ENCODE peak calls at places on chromosomes 5 and 9, in nine cellular contexts. S is stimulated activated CD4-positive, alpha-beta T cell treated with anti-CD3 and anti-CD28 coated beads, Interleukin-1b, Interleukin-23, amount 100 ng/mL, for 48 hours; T is fibroblast of pulmonary artery; V is right lobe of liver; P is CD8-positive, alpha-beta T cell; Q is T-helper 2 cell; N is T-cell; O is NB4; J is retina. B is an unnamed sample.

GRCh38 chr5:59587489-59588337 is 305.8 kb downstream of the PDE4D start:
- DNase-seq in J (peak), T (peak), Q (no peak), P (no peak), V (peak), O (no peak), N (no peak), S (no peak), B (no peak)

GRCh38 chr9:21854119-21854518 is 51.7 kb downstream of the MTAP start:
- DNase-seq in J (no peak), T (no peak), Q (no peak), O (no peak), N (no peak), V (no peak), P (no peak), S (no peak), B (no peak)

GRCh38 chr5:82365744-82366228 is 87.6 kb upstream of the RPS23 start:
- DNase-seq in V (peak), S (peak), Q (no peak), P (no peak), J (no peak), O (no peak), T (peak), N (no peak), B (no peak)

GRCh38 chr5:10370931-10371330 is 17.4 kb downstream of the MARCHF6 start:
- DNase-seq in P (no peak), Q (no peak), V (no peak), N (no peak), S (no peak), T (no peak), J (no peak), O (no peak), B (no peak)

GRCh38 chr5:169651526-169651925 is 14.5 kb downstream of the DOCK2 start:
- DNase-seq in P (no peak), J (no peak), N (no peak), Q (no peak), V (no peak), T (peak), O (no peak), S (no peak), B (no peak)

GRCh38 chr5:107997338-107997979 is 326.7 kb upstream of the EFNA5 start:
- DNase-seq in P (no peak), J (no peak), T (no peak), V (no peak), Q (no peak), N (no peak), O (no peak), S (no peak), B (no peak)

GRCh38 chr9:131216806-131217205 is 59.5 kb downstream of the FAM78A start:
- DNase-seq in V (no peak), O (no peak), T (no peak), S (no peak), P (no peak), N (no peak), Q (no peak), J (no peak), B (no peak)

GRCh38 chr5:136766456-136766855 is 401.1 kb upstream of the TRPC7 start:
- DNase-seq in P (no peak), O (no peak), V (no peak), N (no peak), S (no peak), T (no peak), J (no peak), Q (no peak), B (no peak)

GRCh38 chr5:57537831-57538230 is 55.2 kb upstream of the ACTBL2 start:
- DNase-seq in N (no peak), V (no peak), O (no peak), T (no peak), P (no peak), J (peak), Q (no peak), S (no peak), B (no peak)

GRCh38 chr5:134465856-134466240 is 54.2 kb upstream of the CDKN2AIPNL start:
- DNase-seq in Q (peak), J (peak), P (peak), N (peak), S (peak), V (peak), O (peak), T (peak), B (no peak)

GRCh38 chr5:3002230-3002629 is 250.8 kb upstream of the IRX2 start:
- DNase-seq in O (no peak), J (no peak), T (no peak), S (no peak), P (no peak), N (no peak), Q (no peak), V (no peak), B (no peak)

GRCh38 chr9:33159058-33159759 is 7.9 kb downstream of the B4GALT1 start:
- DNase-seq in V (peak), Q (peak), N (peak), T (peak), S (no peak), P (peak), O (peak), J (no peak), B (peak)

GRCh38 chr9:110257097-110257955 is 1.0 kb upstream of the TXN start:
- DNase-seq in Q (no peak), O (peak), V (peak), T (peak), P (no peak), N (no peak), J (no peak), S (peak), B (no peak)

GRCh38 chr9:136741885-136742568 is 713 bp downstream of the LCN10 start:
- DNase-seq in J (no peak), Q (no peak), S (no peak), V (no peak), P (no peak), O (no peak), N (no peak), T (no peak), B (no peak)

GRCh38 chr9:105959491-105959890 is 265.1 kb downstream of the TMEM38B start:
- DNase-seq in T (no peak), P (no peak), N (no peak), Q (no peak), V (no peak), J (no peak), O (no peak), S (no peak), B (no peak)

GRCh38 chr5:56309262-56309826 is 76.2 kb upstream of the ANKRD55 start:
- DNase-seq in S (no peak), O (no peak), Q (no peak), T (peak), P (no peak), N (no peak), V (no peak), J (no peak), B (no peak)

GRCh38 chr9:81373294-81373693 is 316.1 kb downstream of the TLE1 start:
- DNase-seq in T (no peak), J (no peak), V (no peak), O (no peak), N (no peak), S (no peak), P (no peak), Q (no peak), B (no peak)

GRCh38 chr5:5826911-5827310 is 404.4 kb downstream of the ICE1 start:
- DNase-seq in Q (no peak), T (no peak), S (no peak), V (no peak), P (no peak), J (no peak), N (no peak), O (no peak), B (no peak)

GRCh38 chr9:128252317-128253139 is 23.3 kb downstream of the GOLGA2 start:
- DNase-seq in P (no peak), T (no peak), J (no peak), S (no peak), Q (no peak), V (no peak), O (no peak), N (no peak), B (no peak)

GRCh38 chr9:114008667-114009410 is 69.3 kb downstream of the AMBP start:
- DNase-seq in V (no peak), S (no peak), J (no peak), O (no peak), T (no peak), N (no peak), P (no peak), Q (no peak), B (no peak)

GRCh38 chr5:172429201-172429940 is 25.0 kb downstream of the SH3PXD2B start:
- DNase-seq in V (no peak), Q (no peak), P (no peak), N (no peak), J (no peak), S (no peak), O (peak), T (peak), B (no peak)

GRCh38 chr9:36008774-36009300 is 27.9 kb upstream of the RECK start:
- DNase-seq in T (peak), Q (peak), N (peak), V (peak), O (peak), J (peak), S (peak), P (peak), B (peak)

GRCh38 chr9:3794005-3794404 is 268.2 kb upstream of the RFX3 start:
- DNase-seq in T (peak), P (no peak), N (no peak), V (no peak), Q (no peak), O (no peak), S (no peak), J (peak), B (no peak)

GRCh38 chr9:84711398-84711777 is 41.9 kb downstream of the NTRK2 start:
- DNase-seq in S (no peak), T (no peak), Q (no peak), N (no peak), J (no peak), O (no peak), V (no peak), P (no peak), B (no peak)

GRCh38 chr9:130039504-130040147 is 3.4 kb downstream of the FNBP1 start:
- DNase-seq in V (no peak), T (no peak), O (peak), N (no peak), P (no peak), Q (peak), S (no peak), J (no peak), B (peak)

GRCh38 chr9:122619996-122620395 is 5.5 kb downstream of the OR1Q1 start:
- DNase-seq in V (no peak), P (no peak), Q (no peak), T (no peak), S (no peak), N (no peak), J (no peak), O (no peak), B (no peak)

GRCh38 chr9:77744877-77745435 is 96.8 kb upstream of the GNA14 start:
- DNase-seq in Q (no peak), S (no peak), P (no peak), J (no peak), O (no peak), V (no peak), N (no peak), T (no peak), B (no peak)

GRCh38 chr5:132427285-132428146 is 58.0 kb downstream of the SLC22A5 start:
- DNase-seq in J (no peak), N (peak), T (no peak), O (peak), V (peak), Q (peak), S (peak), P (peak), B (peak)

GRCh38 chr5:32001722-32002121 is 172.4 kb downstream of the GOLPH3 start:
- DNase-seq in O (no peak), J (no peak), T (no peak), N (no peak), V (no peak), P (no peak), S (no peak), Q (no peak), B (no peak)

GRCh38 chr5:139241139-139241538 is 43.0 kb upstream of the SIL1 start:
- DNase-seq in T (no peak), V (no peak), S (no peak), P (no peak), O (no peak), J (no peak), Q (no peak), N (no peak), B (no peak)

GRCh38 chr5:177249761-177250537 is 53.6 kb downstream of the RAB24 start:
- DNase-seq in N (no peak), T (no peak), S (no peak), J (no peak), V (no peak), Q (no peak), P (no peak), O (no peak), B (no peak)

GRCh38 chr5:173327948-173328895 is at the start of gene STC2:
- DNase-seq in J (peak), P (no peak), N (no peak), S (peak), Q (peak), T (peak), V (no peak), O (peak), B (no peak)

GRCh38 chr5:39578887-39579497 is 154.2 kb upstream of the DAB2 start:
- DNase-seq in Q (peak), O (peak), T (peak), N (no peak), S (no peak), V (no peak), P (no peak), J (no peak), B (peak)

GRCh38 chr9:38149647-38150046 is 80.6 kb upstream of the SHB start:
- DNase-seq in T (no peak), N (no peak), S (no peak), J (no peak), V (no peak), P (no peak), Q (no peak), O (no peak), B (no peak)